ENCODE peak calls at places on chromosomes 1 and 21, in eight cellular contexts. Z is right lobe of liver, X is suprapubic skin, O is Peyer's patch, F is tibial nerve, H is spleen, Q is kidney, M is SK-N-SH. I is an unnamed sample.
A peak's percentile ranks its signal among the peaks of the same experiment; 100 is the strongest.

GRCh38 chr21:16792155-16792554 is 720.7 kb upstream of the CXADR start:
- DNase-seq in Q (no peak), Z (no peak), F (no peak), H (no peak), O (no peak), X (no peak), M (no peak), I (no peak)

GRCh38 chr21:38377165-38378093 is 120.6 kb downstream of the KCNJ15 start:
- DNase-seq in X (no peak), H (no peak), Q (no peak), Z (no peak), O (no peak), F (no peak), M (peak; percentile 30), I (no peak)

GRCh38 chr1:193593355-193593874 is 407.0 kb upstream of the B3GALT2 start:
- DNase-seq in Z (no peak), H (no peak), M (no peak), O (no peak), Q (no peak), X (no peak), F (no peak), I (no peak)

GRCh38 chr1:17097787-17098186 is 21.5 kb downstream of the PADI2 start:
- DNase-seq in F (no peak), H (peak; percentile 85), X (no peak), Q (no peak), Z (no peak), M (no peak), O (no peak), I (no peak)

GRCh38 chr1:160868141-160868540 is 5.5 kb upstream of the CD244 start:
- DNase-seq in O (no peak), F (no peak), X (no peak), M (no peak), Q (no peak), Z (no peak), H (no peak), I (no peak)

GRCh38 chr1:160416369-160416768 is 16.0 kb downstream of the VANGL2 start:
- DNase-seq in Q (no peak), Z (no peak), O (no peak), X (no peak), H (no peak), M (peak; percentile 74), F (no peak), I (no peak)

GRCh38 chr1:27348861-27349783 is 7.3 kb downstream of the SYTL1 start:
- DNase-seq in O (peak; percentile 83), X (no peak), F (no peak), H (peak; percentile 84), Z (no peak), Q (peak; percentile 87), M (peak; percentile 90), I (no peak)

GRCh38 chr1:8027748-8028631 is 1.9 kb upstream of the ERRFI1 start:
- DNase-seq in Z (no peak), M (no peak), H (no peak), X (no peak), F (no peak), O (no peak), Q (no peak), I (no peak)

GRCh38 chr1:245797592-245798366 is 643.0 kb downstream of the KIF26B start:
- DNase-seq in X (no peak), M (no peak), H (no peak), O (no peak), Q (no peak), F (no peak), Z (no peak), I (no peak)

GRCh38 chr1:22788298-22788697 is 77.7 kb downstream of the EPHB2 start:
- DNase-seq in Z (no peak), X (no peak), H (no peak), Q (peak; percentile 68), O (peak; percentile 58), M (peak; percentile 88), F (no peak), I (no peak)

GRCh38 chr1:44112486-44112885 is 6.1 kb upstream of the KLF17 start:
- DNase-seq in F (no peak), O (no peak), Z (no peak), M (no peak), H (no peak), Q (no peak), X (no peak), I (no peak)

GRCh38 chr1:220942278-220942677 is 63.0 kb downstream of the HLX start:
- DNase-seq in X (no peak), O (no peak), Q (no peak), F (no peak), Z (no peak), H (no peak), M (no peak), I (no peak)

GRCh38 chr1:59105548-59106507 is 191.1 kb upstream of the FGGY start:
- DNase-seq in X (no peak), Z (no peak), M (no peak), Q (no peak), F (no peak), O (no peak), H (no peak), I (no peak)

GRCh38 chr1:80047791-80048190 is 1041.3 kb upstream of the ADGRL4 start:
- DNase-seq in O (no peak), Z (no peak), Q (no peak), H (no peak), F (no peak), M (no peak), X (no peak), I (no peak)

GRCh38 chr1:192476802-192477298 is 98.7 kb upstream of the RGS1 start:
- DNase-seq in X (no peak), O (no peak), F (no peak), Z (no peak), Q (no peak), M (no peak), H (no peak), I (no peak)

GRCh38 chr21:44011123-44011773 is 861 bp upstream of the TRAPPC10 start:
- DNase-seq in H (no peak), Z (no peak), O (no peak), Q (no peak), M (peak; percentile 66), X (no peak), F (no peak), I (no peak)

GRCh38 chr21:44011774-44012473 is at the start of gene TRAPPC10:
- DNase-seq in H (peak; percentile 96), Q (peak; percentile 94), O (peak; percentile 89), M (peak; percentile 96), F (peak; percentile 61), X (peak; percentile 92), Z (peak; percentile 90), I (no peak)

GRCh38 chr21:44012474-44013379 is 618 bp downstream of the TRAPPC10 start:
- DNase-seq in X (no peak), H (peak; percentile 95), Z (peak; percentile 92), Q (peak; percentile 91), O (peak; percentile 90), M (peak; percentile 84), F (no peak), I (no peak)

GRCh38 chr21:44010429-44010828 is 1.7 kb upstream of the TRAPPC10 start:
- DNase-seq in Q (no peak), M (no peak), X (no peak), Z (no peak), H (no peak), F (no peak), O (no peak), I (no peak)

GRCh38 chr21:44013380-44014088 is 1.4 kb downstream of the TRAPPC10 start:
- DNase-seq in M (peak; percentile 36), Q (no peak), X (no peak), O (no peak), Z (no peak), F (no peak), H (no peak), I (no peak)
- TF ChIP-seq CTCF in M (no peak), Q (no peak), X (no peak), O (no peak), Z (no peak), F (no peak), H (no peak), I (no peak)

GRCh38 chr1:116394270-116394669 is 21.2 kb downstream of the ATP1A1 start:
- DNase-seq in Z (no peak), O (no peak), H (no peak), X (no peak), F (no peak), Q (no peak), M (no peak), I (no peak)
- H3K27ac ChIP-seq in Z (no peak overlapping the region), O (peak overlapping the region; percentile 37), H (no peak overlapping the region), X (no peak overlapping the region), F (no peak overlapping the region), Q (no peak overlapping the region), M (no peak overlapping the region), I (no peak overlapping the region)

GRCh38 chr1:111669268-111669667 is 49.7 kb downstream of the RAP1A start:
- DNase-seq in M (no peak), O (no peak), Q (no peak), Z (no peak), H (no peak), X (no peak), F (no peak), I (no peak)
- H3K4me1 ChIP-seq in M (no peaks in the 10 kb centered on the region), O (no peaks in the 10 kb centered on the region), Q (peaks cover 17% of the 10 kb centered on the region), Z (no peaks in the 10 kb centered on the region), H (peaks cover 99% of the 10 kb centered on the region), X (peaks cover 21% of the 10 kb centered on the region), F (peaks cover 2% of the 10 kb centered on the region), I (no peaks in the 10 kb centered on the region)

GRCh38 chr1:176893625-176894352 is 270.7 kb downstream of the ASTN1 start:
- DNase-seq in H (no peak), Z (no peak), X (no peak), O (no peak), Q (no peak), M (no peak), F (no peak), I (no peak)

GRCh38 chr1:176903474-176903873 is 261.0 kb downstream of the ASTN1 start:
- DNase-seq in Q (no peak), H (no peak), F (no peak), X (no peak), M (no peak), Z (no peak), O (no peak), I (no peak)

GRCh38 chr1:176896216-176896615 is 268.3 kb downstream of the ASTN1 start:
- DNase-seq in H (no peak), F (no peak), O (no peak), Z (no peak), Q (no peak), X (no peak), M (no peak), I (no peak)

GRCh38 chr1:176894450-176894849 is 270.1 kb downstream of the ASTN1 start:
- DNase-seq in Q (no peak), H (no peak), Z (no peak), F (no peak), X (no peak), M (no peak), O (no peak), I (no peak)

DNA sequence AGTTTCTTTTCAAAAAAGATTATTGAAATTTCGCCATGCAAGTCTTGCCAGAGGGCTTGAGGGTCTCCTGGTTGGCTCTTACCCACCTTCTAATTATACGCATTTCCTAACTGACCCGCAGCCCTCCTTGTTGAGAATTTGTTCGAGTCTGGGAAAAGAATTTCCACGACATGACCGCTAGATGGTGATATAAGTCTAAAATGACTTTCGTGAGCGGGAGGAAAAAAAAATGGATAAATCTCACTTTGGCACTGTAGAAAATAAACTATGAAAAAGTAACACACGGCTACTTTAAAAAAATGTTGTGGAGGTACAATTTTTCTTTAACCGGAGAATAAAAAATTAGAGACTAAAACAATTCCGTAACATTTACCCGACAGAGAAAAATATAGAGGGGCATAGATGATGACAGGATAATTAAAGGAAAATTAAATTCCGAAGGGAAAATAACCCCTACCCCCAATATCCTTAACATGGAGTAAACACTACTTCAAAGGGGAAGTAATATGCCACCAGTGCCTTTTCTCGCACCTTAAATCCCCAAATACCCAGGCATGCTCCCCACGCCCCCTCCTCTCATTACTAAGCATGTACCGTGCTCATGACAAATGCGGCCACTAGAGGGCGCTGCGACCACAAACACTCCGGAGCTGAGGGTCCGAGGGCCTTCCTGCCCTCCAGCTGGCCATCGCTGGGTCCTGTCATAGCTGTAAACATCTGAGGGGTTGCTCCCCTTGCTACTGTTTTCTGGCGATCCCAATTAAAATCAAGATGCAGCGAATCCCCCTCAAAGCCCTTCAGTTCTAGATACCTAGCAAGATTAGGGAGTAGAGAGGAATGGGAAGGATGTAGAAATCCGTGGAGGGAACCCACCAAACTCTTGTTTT is 266.9 kb downstream of the ASTN1 start:
- DNase-seq in X (no peak), M (peak; percentile 79), H (peak; percentile 78), Z (no peak), O (no peak), F (peak; percentile 40), Q (peak; percentile 79), I (no peak)
- TF ChIP-seq CTCF in X (peak; percentile 63), M (peak; percentile 94), H (peak; percentile 5), Z (peak; percentile 61), O (peak; percentile 60), F (peak; percentile 67), Q (peak; percentile 80), I (peak; percentile 92)